ENCODE peak calls at places on chromosomes 16 and 17, in four cellular contexts. U is AG04450, Z is left ventricle myocardium inferior, W is Peyer's patch. Y is an unnamed sample.

GRCh38 chr17:6573982-6574688 is 17.8 kb upstream of the PITPNM3 start:
- DNase-seq in Z (no peak), W (no peak), U (no peak), Y (no peak)

GRCh38 chr16:31211960-31212359 is 2.0 kb upstream of the TRIM72 start:
- DNase-seq in U (no peak), Z (no peak), W (no peak), Y (no peak)

GRCh38 chr17:29094101-29094708 is 51.3 kb downstream of the PIPOX start:
- DNase-seq in Z (no peak), W (no peak), U (no peak), Y (no peak)

GRCh38 chr16:10509534-10510025 is 70.8 kb downstream of the EMP2 start:
- DNase-seq in U (peak; percentile 65), W (no peak), Z (no peak), Y (peak; percentile 56)

GRCh38 chr16:10744370-10745030 is 858 bp downstream of the NUBP1 start:
- DNase-seq in W (no peak), Z (no peak), U (no peak), Y (no peak)

GRCh38 chr17:66431910-66432309 is 129.5 kb downstream of the PRKCA start:
- DNase-seq in U (peak; percentile 52), W (no peak), Z (no peak), Y (peak; percentile 75)

GRCh38 chr17:7855643-7856080 is 796 bp downstream of the TMEM88 start:
- DNase-seq in U (no peak), W (peak; percentile 57), Z (no peak), Y (no peak)

GRCh38 chr17:29571883-29572681 is 3.6 kb downstream of the TP53I13 start:
- DNase-seq in W (peak; percentile 49), Z (peak; percentile 35), U (no peak), Y (no peak)

GRCh38 chr17:5203908-5204294 is 12.2 kb upstream of the ZNF594 start:
- DNase-seq in U (peak; percentile 20), Z (no peak), W (no peak), Y (peak; percentile 36)

GRCh38 chr16:27720731-27721547 is 171.0 kb downstream of the KATNIP start:
- DNase-seq in W (peak; percentile 48), Z (peak; percentile 44), U (no peak), Y (no peak)

GRCh38 chr16:11079657-11080187 is 135.4 kb downstream of the CLEC16A start:
- DNase-seq in Z (no peak), W (no peak), U (peak; percentile 93), Y (peak; percentile 18)

GRCh38 chr17:40038882-40039513 is 15.2 kb downstream of the MED24 start:
- DNase-seq in W (no peak), U (peak; percentile 66), Z (peak; percentile 71), Y (peak; percentile 42)

GRCh38 chr17:68679882-68680281 is 78.7 kb upstream of the FAM20A start:
- DNase-seq in Z (no peak), U (no peak), W (no peak), Y (no peak)

GRCh38 chr16:13036600-13036999 is 135.2 kb downstream of the SHISA9 start:
- DNase-seq in Z (peak; percentile 19), U (no peak), W (no peak), Y (peak; percentile 22)

DNA sequence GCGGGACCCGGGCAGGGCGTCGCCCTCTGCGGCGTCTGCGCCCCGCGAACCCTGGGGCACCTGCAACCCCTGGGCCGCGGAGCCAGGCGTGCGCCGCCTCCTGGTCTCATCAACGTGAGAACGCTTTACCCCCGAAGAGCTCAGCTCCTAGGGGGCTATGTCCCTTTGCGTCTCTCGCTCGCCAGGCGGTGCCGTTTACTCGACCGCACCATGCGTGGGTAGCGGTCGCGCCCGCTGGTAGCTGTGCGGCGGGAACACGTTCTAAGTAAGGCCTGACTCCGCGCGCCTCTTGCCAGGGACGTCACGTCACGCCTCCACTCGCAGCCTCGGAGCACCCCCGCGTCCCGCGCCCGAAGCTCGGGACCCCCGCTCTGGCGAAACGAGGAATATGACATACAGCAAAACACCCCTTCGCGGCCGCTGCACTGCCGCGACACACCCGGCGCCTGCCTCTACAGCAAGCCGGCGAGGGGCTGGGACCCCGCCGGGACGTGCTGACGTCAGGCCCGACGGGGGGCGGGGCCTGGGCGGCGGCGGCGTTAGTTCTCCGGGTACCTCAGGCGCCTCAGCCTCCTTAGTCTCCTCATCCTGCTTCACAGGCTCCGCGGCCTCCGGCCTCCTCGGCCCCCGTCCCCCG is at the start of gene RAB11FIP3:
- DNase-seq in W (peak; percentile 85), Z (peak; percentile 89), U (no peak), Y (peak; percentile 39)
- TF ChIP-seq CTCF in W (peak; percentile 25), Z (peak; percentile 34), U (peak; percentile 20), Y (peak; percentile 48)

DNA sequence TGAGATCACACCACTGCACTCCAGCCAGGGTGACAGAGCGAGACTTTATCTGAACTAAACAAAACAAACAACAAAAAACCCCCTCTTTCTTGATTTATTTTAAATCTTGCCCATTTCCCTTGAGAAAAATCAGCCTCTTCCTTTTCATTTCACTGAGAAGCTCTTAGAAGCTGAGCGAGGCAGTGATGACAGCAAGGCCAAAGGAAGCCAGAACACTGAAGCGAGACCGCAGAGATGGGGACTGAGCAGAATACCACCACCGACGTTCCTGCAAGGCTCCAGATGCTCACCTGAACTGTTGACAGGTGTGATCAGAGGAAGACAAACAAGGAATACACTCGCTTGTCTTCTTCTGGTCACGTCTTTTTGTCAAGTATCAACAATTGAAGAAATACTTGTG is 30.5 kb upstream of the IRF8 start:
- DNase-seq in Z (no peak), U (no peak), W (no peak), Y (no peak)
- H3K27ac ChIP-seq in Z (no peak overlapping the region), U (no peak overlapping the region), W (no peak overlapping the region), Y (no peak overlapping the region)

GRCh38 chr17:59859444-59860025 is 33.2 kb downstream of the TUBD1 start:
- DNase-seq in U (no peak), Z (no peak), W (no peak), Y (peak; percentile 30)
- TF ChIP-seq CTCF in U (peak; percentile 68), Z (peak; percentile 55), W (peak; percentile 84), Y (peak; percentile 82)

GRCh38 chr17:60151355-60151754 is 1.6 kb downstream of the CA4 start:
- DNase-seq in U (no peak), Z (no peak), W (no peak), Y (no peak)
- H3K27ac ChIP-seq in U (no peak overlapping the region), Z (peak overlapping the region; percentile 78), W (no peak overlapping the region), Y (no peak overlapping the region)

GRCh38 chr16:73329363-73330306 is 281.7 kb upstream of the ZFHX3 start:
- DNase-seq in U (no peak), W (no peak), Z (no peak), Y (no peak)
- TF ChIP-seq CTCF in U (no peak), W (peak; percentile 31), Z (no peak), Y (no peak)

DNA sequence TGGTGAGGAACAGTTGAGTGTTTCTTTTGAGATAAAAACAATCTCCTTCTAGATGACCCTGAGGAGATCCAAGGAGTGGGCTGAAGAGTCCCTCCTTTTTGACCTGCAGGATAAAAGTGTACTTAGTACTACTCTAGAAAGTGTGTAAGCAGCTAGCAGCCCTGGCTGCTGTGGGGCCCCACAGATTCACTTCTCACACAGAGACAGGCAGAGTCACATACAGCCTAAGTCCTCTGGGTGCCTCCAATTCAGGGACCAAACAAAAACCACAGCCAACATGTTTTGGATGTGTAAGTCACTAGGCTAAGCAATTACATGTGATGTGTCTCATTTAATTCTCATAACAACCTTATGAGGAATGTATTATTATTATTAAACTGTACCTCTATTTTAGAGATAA is 97.1 kb downstream of the TMEM100 start:
- DNase-seq in U (no peak), W (no peak), Z (no peak), Y (no peak)
- H3K27ac ChIP-seq in U (no peak overlapping the region), W (no peak overlapping the region), Z (no peak overlapping the region), Y (no peak overlapping the region)

GRCh38 chr16:49615606-49616005 is 240.3 kb downstream of the ZNF423 start:
- DNase-seq in Z (no peak), U (no peak), W (no peak), Y (no peak)
- TF ChIP-seq CTCF in Z (no peak), U (no peak), W (no peak), Y (no peak)

GRCh38 chr16:81860310-81860709 is 81.2 kb downstream of the PLCG2 start:
- DNase-seq in W (no peak), Z (no peak), U (no peak), Y (no peak)
- H3K27ac ChIP-seq in W (no peak overlapping the region), Z (no peak overlapping the region), U (no peak overlapping the region), Y (no peak overlapping the region)